ENCODE peak calls at places on chromosomes 1 and 21, in four cellular contexts. One of them, this sample, is unnamed.

GRCh38 chr1:244735404-244735803 is 82.5 kb downstream of the DESI2 start:
- DNase-seq in NCI-H460: no peak
- DNase-seq in WTC11: no peak
- DNase-seq in activated T-cell treated with anti-CD3 and anti-CD28 coated beads, Interleukin-2, amount 50 U/mL, for 72 hours: no peak
- DNase-seq in this sample: peak

GRCh38 chr1:7265771-7266371 is 480.6 kb downstream of the CAMTA1 start:
- DNase-seq in WTC11: no peak
- DNase-seq in activated T-cell treated with anti-CD3 and anti-CD28 coated beads, Interleukin-2, amount 50 U/mL, for 72 hours: no peak
- DNase-seq in NCI-H460: peak
- DNase-seq in this sample: no peak

GRCh38 chr1:157878059-157878458 is 36.5 kb upstream of the CD5L start:
- DNase-seq in activated T-cell treated with anti-CD3 and anti-CD28 coated beads, Interleukin-2, amount 50 U/mL, for 72 hours: no peak
- DNase-seq in WTC11: no peak
- DNase-seq in NCI-H460: peak
- DNase-seq in this sample: peak

GRCh38 chr1:235758931-235759330 is 107.8 kb downstream of the LYST start:
- DNase-seq in NCI-H460: no peak
- DNase-seq in WTC11: no peak
- DNase-seq in activated T-cell treated with anti-CD3 and anti-CD28 coated beads, Interleukin-2, amount 50 U/mL, for 72 hours: no peak
- DNase-seq in this sample: no peak

GRCh38 chr1:206851611-206852010 is 13.8 kb upstream of the IL20 start:
- DNase-seq in WTC11: no peak
- DNase-seq in NCI-H460: no peak
- DNase-seq in activated T-cell treated with anti-CD3 and anti-CD28 coated beads, Interleukin-2, amount 50 U/mL, for 72 hours: no peak
- DNase-seq in this sample: no peak

GRCh38 chr1:5938068-5938740 is 54.0 kb downstream of the NPHP4 start:
- DNase-seq in NCI-H460: no peak
- DNase-seq in activated T-cell treated with anti-CD3 and anti-CD28 coated beads, Interleukin-2, amount 50 U/mL, for 72 hours: no peak
- DNase-seq in WTC11: no peak
- DNase-seq in this sample: peak

GRCh38 chr1:16348414-16349182 is 3.7 kb downstream of the FBXO42 start:
- DNase-seq in NCI-H460: peak
- DNase-seq in WTC11: no peak
- DNase-seq in activated T-cell treated with anti-CD3 and anti-CD28 coated beads, Interleukin-2, amount 50 U/mL, for 72 hours: no peak
- DNase-seq in this sample: no peak

GRCh38 chr1:1004780-1005697 is 5.1 kb upstream of the HES4 start:
- DNase-seq in NCI-H460: no peak
- DNase-seq in activated T-cell treated with anti-CD3 and anti-CD28 coated beads, Interleukin-2, amount 50 U/mL, for 72 hours: no peak
- DNase-seq in WTC11: no peak
- DNase-seq in this sample: peak

GRCh38 chr1:25781130-25781433 is 18.9 kb upstream of the SELENON start:
- DNase-seq in NCI-H460: no peak
- DNase-seq in activated T-cell treated with anti-CD3 and anti-CD28 coated beads, Interleukin-2, amount 50 U/mL, for 72 hours: no peak
- DNase-seq in WTC11: no peak
- DNase-seq in this sample: no peak

GRCh38 chr1:87478231-87478630 is 149.6 kb downstream of the LMO4 start:
- DNase-seq in WTC11: peak
- DNase-seq in activated T-cell treated with anti-CD3 and anti-CD28 coated beads, Interleukin-2, amount 50 U/mL, for 72 hours: no peak
- DNase-seq in NCI-H460: no peak
- DNase-seq in this sample: peak

GRCh38 chr1:61753998-61754508 is 11.8 kb downstream of the PATJ start:
- DNase-seq in WTC11: no peak
- DNase-seq in NCI-H460: no peak
- DNase-seq in activated T-cell treated with anti-CD3 and anti-CD28 coated beads, Interleukin-2, amount 50 U/mL, for 72 hours: no peak
- DNase-seq in this sample: no peak

GRCh38 chr1:67264899-67265298 is 42.8 kb upstream of the IL12RB2 start:
- DNase-seq in WTC11: no peak
- DNase-seq in NCI-H460: no peak
- DNase-seq in activated T-cell treated with anti-CD3 and anti-CD28 coated beads, Interleukin-2, amount 50 U/mL, for 72 hours: no peak
- DNase-seq in this sample: no peak

GRCh38 chr1:6003568-6004411 is 11.6 kb upstream of the NPHP4 start:
- DNase-seq in activated T-cell treated with anti-CD3 and anti-CD28 coated beads, Interleukin-2, amount 50 U/mL, for 72 hours: no peak
- DNase-seq in WTC11: peak
- DNase-seq in NCI-H460: no peak
- DNase-seq in this sample: no peak

GRCh38 chr1:51664412-51665240 is 47.7 kb downstream of the OSBPL9 start:
- DNase-seq in activated T-cell treated with anti-CD3 and anti-CD28 coated beads, Interleukin-2, amount 50 U/mL, for 72 hours: no peak
- DNase-seq in WTC11: no peak
- DNase-seq in NCI-H460: no peak
- DNase-seq in this sample: no peak

GRCh38 chr1:69221492-69221990 is 346.2 kb upstream of the LRRC7 start:
- DNase-seq in NCI-H460: no peak
- DNase-seq in WTC11: no peak
- DNase-seq in activated T-cell treated with anti-CD3 and anti-CD28 coated beads, Interleukin-2, amount 50 U/mL, for 72 hours: no peak
- DNase-seq in this sample: no peak

GRCh38 chr21:45000637-45001133 is 60.9 kb downstream of the SLX9 start:
- DNase-seq in NCI-H460: no peak
- DNase-seq in activated T-cell treated with anti-CD3 and anti-CD28 coated beads, Interleukin-2, amount 50 U/mL, for 72 hours: no peak
- DNase-seq in WTC11: no peak
- DNase-seq in this sample: no peak

GRCh38 chr1:170659404-170660035 is 4.4 kb upstream of the PRRX1 start:
- DNase-seq in activated T-cell treated with anti-CD3 and anti-CD28 coated beads, Interleukin-2, amount 50 U/mL, for 72 hours: no peak
- DNase-seq in WTC11: no peak
- DNase-seq in NCI-H460: no peak
- DNase-seq in this sample: no peak

GRCh38 chr1:44233593-44233992 is 20.3 kb downstream of the DMAP1 start:
- DNase-seq in WTC11: no peak
- DNase-seq in NCI-H460: no peak
- DNase-seq in activated T-cell treated with anti-CD3 and anti-CD28 coated beads, Interleukin-2, amount 50 U/mL, for 72 hours: no peak
- DNase-seq in this sample: no peak

GRCh38 chr1:97640677-97641076 is 280.2 kb downstream of the DPYD start:
- DNase-seq in WTC11: no peak
- DNase-seq in activated T-cell treated with anti-CD3 and anti-CD28 coated beads, Interleukin-2, amount 50 U/mL, for 72 hours: no peak
- DNase-seq in NCI-H460: no peak
- DNase-seq in this sample: no peak

GRCh38 chr1:12501661-12502060 is 116.3 kb downstream of the DHRS3 start:
- DNase-seq in NCI-H460: no peak
- DNase-seq in WTC11: no peak
- DNase-seq in activated T-cell treated with anti-CD3 and anti-CD28 coated beads, Interleukin-2, amount 50 U/mL, for 72 hours: no peak
- DNase-seq in this sample: no peak

GRCh38 chr1:203650012-203650836 is 23.6 kb downstream of the ATP2B4 start:
- DNase-seq in NCI-H460: no peak
- DNase-seq in activated T-cell treated with anti-CD3 and anti-CD28 coated beads, Interleukin-2, amount 50 U/mL, for 72 hours: peak
- DNase-seq in WTC11: peak
- DNase-seq in this sample: peak

GRCh38 chr1:183096889-183097288 is 73.7 kb downstream of the LAMC1 start:
- DNase-seq in WTC11: no peak
- DNase-seq in activated T-cell treated with anti-CD3 and anti-CD28 coated beads, Interleukin-2, amount 50 U/mL, for 72 hours: no peak
- DNase-seq in NCI-H460: no peak
- DNase-seq in this sample: no peak

GRCh38 chr1:98388431-98388830 is 273.1 kb upstream of the SNX7 start:
- DNase-seq in NCI-H460: no peak
- DNase-seq in activated T-cell treated with anti-CD3 and anti-CD28 coated beads, Interleukin-2, amount 50 U/mL, for 72 hours: peak
- DNase-seq in WTC11: no peak
- DNase-seq in this sample: no peak

GRCh38 chr1:150472606-150473200 is 14.5 kb upstream of the TARS2 start:
- DNase-seq in activated T-cell treated with anti-CD3 and anti-CD28 coated beads, Interleukin-2, amount 50 U/mL, for 72 hours: no peak
- DNase-seq in NCI-H460: no peak
- DNase-seq in WTC11: peak
- DNase-seq in this sample: no peak

GRCh38 chr1:190452272-190452848 is 25.3 kb downstream of the BRINP3 start:
- DNase-seq in activated T-cell treated with anti-CD3 and anti-CD28 coated beads, Interleukin-2, amount 50 U/mL, for 72 hours: no peak
- DNase-seq in WTC11: no peak
- DNase-seq in NCI-H460: no peak
- DNase-seq in this sample: no peak

GRCh38 chr1:182389619-182390047 is 2.0 kb downstream of the GLUL start:
- DNase-seq in activated T-cell treated with anti-CD3 and anti-CD28 coated beads, Interleukin-2, amount 50 U/mL, for 72 hours: peak
- DNase-seq in NCI-H460: no peak
- DNase-seq in WTC11: no peak
- DNase-seq in this sample: no peak

GRCh38 chr1:119285482-119285881 is 83.1 kb upstream of the HAO2 start:
- DNase-seq in activated T-cell treated with anti-CD3 and anti-CD28 coated beads, Interleukin-2, amount 50 U/mL, for 72 hours: no peak
- DNase-seq in WTC11: no peak
- DNase-seq in NCI-H460: no peak
- DNase-seq in this sample: no peak

GRCh38 chr1:159067699-159068621 is 8.6 kb downstream of the AIM2 start:
- DNase-seq in WTC11: no peak
- DNase-seq in NCI-H460: no peak
- DNase-seq in activated T-cell treated with anti-CD3 and anti-CD28 coated beads, Interleukin-2, amount 50 U/mL, for 72 hours: no peak
- DNase-seq in this sample: no peak

This sample was measured in H9.